ENCODE peak calls at places on chromosomes 6 and 20, in seven cellular contexts. One of them, this sample, is unnamed.
A peak's percentile ranks its signal among the peaks of the same experiment; 100 is the strongest.

GRCh38 chr6:102895683-102896082 is 1502.2 kb downstream of the GRIK2 start:
- DNase-seq in AG04450: no peak
- DNase-seq in RWPE1: no peak
- DNase-seq in B cell: no peak
- DNase-seq in fibroblast of pulmonary artery: no peak
- DNase-seq in hepatocyte: no peak
- DNase-seq in cardiac fibroblast: no peak
- DNase-seq in this sample: no peak

GRCh38 chr20:24579475-24579874 is 110.0 kb downstream of the SYNDIG1 start:
- DNase-seq in hepatocyte: no peak
- DNase-seq in fibroblast of pulmonary artery: no peak
- DNase-seq in cardiac fibroblast: no peak
- DNase-seq in B cell: no peak
- DNase-seq in RWPE1: no peak
- DNase-seq in AG04450: no peak
- DNase-seq in this sample: no peak

GRCh38 chr6:13479206-13479797 is 8.1 kb downstream of the GFOD1 start:
- DNase-seq in fibroblast of pulmonary artery: no peak
- DNase-seq in cardiac fibroblast: no peak
- DNase-seq in hepatocyte: no peak
- DNase-seq in AG04450: no peak
- DNase-seq in RWPE1: no peak
- DNase-seq in B cell: no peak
- DNase-seq in this sample: no peak

GRCh38 chr6:89985744-89986493 is 91.7 kb downstream of the GJA10 start:
- DNase-seq in hepatocyte: peak; percentile 37
- DNase-seq in B cell: no peak
- DNase-seq in AG04450: peak; percentile 90
- DNase-seq in RWPE1: no peak
- DNase-seq in fibroblast of pulmonary artery: peak; percentile 75
- DNase-seq in cardiac fibroblast: peak; percentile 69
- DNase-seq in this sample: no peak

GRCh38 chr6:158517038-158517437 is 42.9 kb upstream of the TMEM181 start:
- DNase-seq in B cell: no peak
- DNase-seq in AG04450: no peak
- DNase-seq in hepatocyte: no peak
- DNase-seq in RWPE1: no peak
- DNase-seq in cardiac fibroblast: no peak
- DNase-seq in fibroblast of pulmonary artery: no peak
- DNase-seq in this sample: no peak

GRCh38 chr20:53124803-53125202 is 152.6 kb downstream of the TSHZ2 start:
- DNase-seq in hepatocyte: no peak
- DNase-seq in B cell: no peak
- DNase-seq in fibroblast of pulmonary artery: no peak
- DNase-seq in RWPE1: no peak
- DNase-seq in cardiac fibroblast: no peak
- DNase-seq in AG04450: no peak
- DNase-seq in this sample: no peak

GRCh38 chr6:40844241-40844640 is 194.8 kb downstream of the UNC5CL start:
- DNase-seq in hepatocyte: no peak
- DNase-seq in fibroblast of pulmonary artery: no peak
- DNase-seq in cardiac fibroblast: no peak
- DNase-seq in B cell: no peak
- DNase-seq in AG04450: no peak
- DNase-seq in RWPE1: no peak
- DNase-seq in this sample: no peak

GRCh38 chr6:123805921-123806320 is 2.3 kb downstream of the NKAIN2 start:
- DNase-seq in cardiac fibroblast: no peak
- DNase-seq in RWPE1: no peak
- DNase-seq in fibroblast of pulmonary artery: no peak
- DNase-seq in B cell: no peak
- DNase-seq in AG04450: no peak
- DNase-seq in hepatocyte: no peak
- DNase-seq in this sample: no peak

GRCh38 chr20:58019027-58019849 is 209.2 kb downstream of the ANKRD60 start:
- DNase-seq in fibroblast of pulmonary artery: no peak
- DNase-seq in B cell: no peak
- DNase-seq in hepatocyte: no peak
- DNase-seq in RWPE1: no peak
- DNase-seq in cardiac fibroblast: no peak
- DNase-seq in AG04450: no peak
- DNase-seq in this sample: no peak

GRCh38 chr20:50357783-50358161 is 152.4 kb upstream of the PTPN1 start:
- DNase-seq in hepatocyte: no peak
- DNase-seq in AG04450: no peak
- DNase-seq in fibroblast of pulmonary artery: no peak
- DNase-seq in cardiac fibroblast: no peak
- DNase-seq in RWPE1: no peak
- DNase-seq in B cell: no peak
- DNase-seq in this sample: no peak

GRCh38 chr6:139587469-139587868 is 213.0 kb upstream of the CITED2 start:
- DNase-seq in B cell: no peak
- DNase-seq in fibroblast of pulmonary artery: peak; percentile 82
- DNase-seq in hepatocyte: no peak
- DNase-seq in RWPE1: peak; percentile 41
- DNase-seq in cardiac fibroblast: peak; percentile 79
- DNase-seq in AG04450: peak; percentile 79
- DNase-seq in this sample: no peak

GRCh38 chr6:119020597-119021561 is 57.6 kb downstream of the FAM184A start:
- DNase-seq in AG04450: no peak
- DNase-seq in RWPE1: no peak
- DNase-seq in hepatocyte: no peak
- DNase-seq in fibroblast of pulmonary artery: no peak
- DNase-seq in B cell: no peak
- DNase-seq in cardiac fibroblast: no peak
- DNase-seq in this sample: no peak

GRCh38 chr20:12058201-12058600 is 140.5 kb downstream of the BTBD3 start:
- DNase-seq in hepatocyte: no peak
- DNase-seq in B cell: no peak
- DNase-seq in AG04450: no peak
- DNase-seq in cardiac fibroblast: peak; percentile 53
- DNase-seq in fibroblast of pulmonary artery: no peak
- DNase-seq in RWPE1: no peak
- DNase-seq in this sample: no peak

GRCh38 chr6:170128346-170128745 is 162.5 kb downstream of the DLL1 start:
- DNase-seq in fibroblast of pulmonary artery: no peak
- DNase-seq in RWPE1: no peak
- DNase-seq in B cell: no peak
- DNase-seq in hepatocyte: peak; percentile 1
- DNase-seq in AG04450: no peak
- DNase-seq in cardiac fibroblast: no peak
- DNase-seq in this sample: no peak

GRCh38 chr20:45352729-45353128 is 4.5 kb upstream of the SDC4 start:
- DNase-seq in fibroblast of pulmonary artery: no peak
- DNase-seq in cardiac fibroblast: no peak
- DNase-seq in RWPE1: no peak
- DNase-seq in B cell: no peak
- DNase-seq in hepatocyte: no peak
- DNase-seq in AG04450: no peak
- DNase-seq in this sample: no peak

GRCh38 chr20:34907616-34908469 is 31.4 kb downstream of the ACSS2 start:
- DNase-seq in fibroblast of pulmonary artery: peak; percentile 88
- DNase-seq in AG04450: peak; percentile 61
- DNase-seq in cardiac fibroblast: peak; percentile 89
- DNase-seq in B cell: no peak
- DNase-seq in RWPE1: peak; percentile 99
- DNase-seq in hepatocyte: peak; percentile 73
- DNase-seq in this sample: no peak

GRCh38 chr6:120077489-120077888 is 727.9 kb upstream of the MAN1A1 start:
- DNase-seq in RWPE1: no peak
- DNase-seq in B cell: no peak
- DNase-seq in hepatocyte: peak; percentile 46
- DNase-seq in AG04450: no peak
- DNase-seq in cardiac fibroblast: peak; percentile 15
- DNase-seq in fibroblast of pulmonary artery: peak; percentile 1
- DNase-seq in this sample: no peak

GRCh38 chr6:108247965-108248536 is 12.8 kb downstream of the SNX3 start:
- DNase-seq in RWPE1: no peak
- DNase-seq in B cell: no peak
- DNase-seq in AG04450: no peak
- DNase-seq in cardiac fibroblast: no peak
- DNase-seq in hepatocyte: no peak
- DNase-seq in fibroblast of pulmonary artery: no peak
- DNase-seq in this sample: no peak
- TF ChIP-seq CTCF in RWPE1: no peak
- TF ChIP-seq CTCF in B cell: no peak
- TF ChIP-seq CTCF in AG04450: no peak
- TF ChIP-seq CTCF in cardiac fibroblast: no peak
- TF ChIP-seq CTCF in hepatocyte: peak; percentile 6
- TF ChIP-seq CTCF in fibroblast of pulmonary artery: no peak
- TF ChIP-seq CTCF in this sample: no peak

GRCh38 chr6:38775870-38776269 is 60.8 kb downstream of the DNAH8 start:
- DNase-seq in fibroblast of pulmonary artery: no peak
- DNase-seq in hepatocyte: no peak
- DNase-seq in cardiac fibroblast: no peak
- DNase-seq in RWPE1: no peak
- DNase-seq in B cell: no peak
- DNase-seq in AG04450: no peak
- DNase-seq in this sample: peak; percentile 47

GRCh38 chr6:38776515-38776914 is 61.4 kb downstream of the DNAH8 start:
- DNase-seq in hepatocyte: no peak
- DNase-seq in cardiac fibroblast: no peak
- DNase-seq in AG04450: no peak
- DNase-seq in fibroblast of pulmonary artery: no peak
- DNase-seq in RWPE1: peak; percentile 50
- DNase-seq in B cell: no peak
- DNase-seq in this sample: no peak

GRCh38 chr6:38771111-38771694 is 56.1 kb downstream of the DNAH8 start:
- DNase-seq in AG04450: no peak
- DNase-seq in B cell: no peak
- DNase-seq in fibroblast of pulmonary artery: peak; percentile 29
- DNase-seq in hepatocyte: no peak
- DNase-seq in RWPE1: peak; percentile 59
- DNase-seq in cardiac fibroblast: no peak
- DNase-seq in this sample: no peak

GRCh38 chr6:38774933-38775707 is 60.0 kb downstream of the DNAH8 start:
- DNase-seq in cardiac fibroblast: no peak
- DNase-seq in fibroblast of pulmonary artery: no peak
- DNase-seq in RWPE1: no peak
- DNase-seq in AG04450: no peak
- DNase-seq in B cell: peak; percentile 23
- DNase-seq in hepatocyte: no peak
- DNase-seq in this sample: peak; percentile 14

DNA sequence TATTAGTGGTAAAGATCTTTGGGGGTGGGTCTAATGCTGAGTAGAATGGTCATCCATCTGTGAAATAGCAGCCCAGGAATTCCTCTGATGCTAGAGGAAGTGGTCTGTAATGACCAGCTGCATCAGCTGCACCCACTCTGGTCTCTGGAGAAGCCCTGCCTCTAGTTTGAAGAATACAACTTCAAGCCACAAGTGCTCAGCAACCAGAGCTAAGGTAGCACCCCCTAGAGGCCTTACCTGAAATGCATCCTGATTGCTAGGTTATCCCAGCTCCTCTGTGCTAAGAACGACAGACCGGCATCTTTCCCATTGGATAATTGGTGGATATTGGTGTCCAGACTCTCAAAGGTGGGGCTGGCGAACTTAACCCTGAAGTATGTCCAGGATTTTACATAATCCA is 58.2 kb downstream of the DNAH8 start:
- DNase-seq in RWPE1: no peak
- DNase-seq in cardiac fibroblast: no peak
- DNase-seq in AG04450: no peak
- DNase-seq in hepatocyte: peak; percentile 22
- DNase-seq in B cell: peak; percentile 17
- DNase-seq in fibroblast of pulmonary artery: peak; percentile 8
- DNase-seq in this sample: peak; percentile 35
- TF ChIP-seq CTCF in RWPE1: no peak
- TF ChIP-seq CTCF in cardiac fibroblast: peak; percentile 41
- TF ChIP-seq CTCF in AG04450: peak; percentile 12
- TF ChIP-seq CTCF in hepatocyte: peak; percentile 28
- TF ChIP-seq CTCF in B cell: peak; percentile 24
- TF ChIP-seq CTCF in fibroblast of pulmonary artery: peak; percentile 36
- TF ChIP-seq CTCF in this sample: peak; percentile 28

DNA sequence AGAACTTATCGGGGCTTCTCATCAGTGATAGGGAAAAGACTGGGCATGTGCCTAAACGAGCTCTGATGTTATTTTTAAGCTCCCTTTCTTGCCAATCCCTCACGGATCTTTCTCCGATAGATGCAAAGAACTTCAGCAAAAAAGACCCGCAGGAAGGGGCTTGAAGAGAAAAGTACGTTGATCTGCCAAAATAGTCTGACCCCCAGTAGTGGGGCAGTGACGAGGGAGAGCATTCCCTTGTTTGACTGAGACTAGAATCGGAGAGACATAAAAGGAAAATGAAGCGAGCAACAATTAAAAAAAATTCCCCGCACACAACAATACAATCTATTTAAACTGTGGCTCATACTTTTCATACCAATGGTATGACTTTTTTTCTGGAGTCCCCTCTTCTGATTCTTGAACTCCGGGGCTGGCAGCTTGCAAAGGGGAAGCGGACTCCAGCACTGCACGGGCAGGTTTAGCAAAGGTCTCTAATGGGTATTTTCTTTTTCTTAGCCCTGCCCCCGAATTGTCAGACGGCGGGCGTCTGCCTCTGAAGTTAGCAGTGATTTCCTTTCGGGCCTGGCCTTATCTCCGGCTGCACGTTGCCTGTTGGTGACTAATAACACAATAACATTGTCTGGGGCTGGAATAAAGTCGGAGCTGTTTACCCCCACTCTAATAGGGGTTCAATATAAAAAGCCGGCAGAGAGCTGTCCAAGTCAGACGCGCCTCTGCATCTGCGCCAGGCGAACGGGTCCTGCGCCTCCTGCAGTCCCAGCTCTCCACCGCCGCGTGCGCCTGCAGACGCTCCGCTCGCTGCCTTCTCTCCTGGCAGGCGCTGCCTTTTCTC is at the start of gene EDN1:
- DNase-seq in RWPE1: peak; percentile 76
- DNase-seq in AG04450: peak; percentile 50
- DNase-seq in fibroblast of pulmonary artery: peak; percentile 93
- DNase-seq in B cell: peak; percentile 63
- DNase-seq in cardiac fibroblast: peak; percentile 93
- DNase-seq in hepatocyte: peak; percentile 92
- DNase-seq in this sample: peak; percentile 79
- TF ChIP-seq CTCF in RWPE1: peak; percentile 47
- TF ChIP-seq CTCF in AG04450: peak; percentile 70
- TF ChIP-seq CTCF in fibroblast of pulmonary artery: peak; percentile 51
- TF ChIP-seq CTCF in B cell: peak; percentile 35
- TF ChIP-seq CTCF in cardiac fibroblast: peak; percentile 59
- TF ChIP-seq CTCF in hepatocyte: peak; percentile 48
- TF ChIP-seq CTCF in this sample: peak; percentile 56

GRCh38 chr6:6747371-6747770 is 158.9 kb downstream of the LY86 start:
- DNase-seq in RWPE1: no peak
- DNase-seq in cardiac fibroblast: no peak
- DNase-seq in AG04450: no peak
- DNase-seq in hepatocyte: no peak
- DNase-seq in fibroblast of pulmonary artery: no peak
- DNase-seq in B cell: no peak
- DNase-seq in this sample: no peak
- TF ChIP-seq CTCF in RWPE1: no peak
- TF ChIP-seq CTCF in cardiac fibroblast: no peak
- TF ChIP-seq CTCF in AG04450: no peak
- TF ChIP-seq CTCF in hepatocyte: no peak
- TF ChIP-seq CTCF in fibroblast of pulmonary artery: no peak
- TF ChIP-seq CTCF in B cell: no peak
- TF ChIP-seq CTCF in this sample: no peak

GRCh38 chr6:31498748-31499147 is 803 bp downstream of the MICB start:
- DNase-seq in hepatocyte: peak; percentile 31
- DNase-seq in RWPE1: no peak
- DNase-seq in cardiac fibroblast: no peak
- DNase-seq in B cell: no peak
- DNase-seq in fibroblast of pulmonary artery: no peak
- DNase-seq in AG04450: no peak
- DNase-seq in this sample: no peak
- TF ChIP-seq CTCF in hepatocyte: no peak
- TF ChIP-seq CTCF in RWPE1: no peak
- TF ChIP-seq CTCF in cardiac fibroblast: no peak
- TF ChIP-seq CTCF in B cell: no peak
- TF ChIP-seq CTCF in fibroblast of pulmonary artery: no peak
- TF ChIP-seq CTCF in AG04450: no peak
- TF ChIP-seq CTCF in this sample: no peak

This sample was measured in GM20000.